ENCODE peak calls at places on chromosomes 4 and X, in four cellular contexts. P, U, T and L are unnamed samples.

GRCh38 chr4:6906046-6906445 is 3.6 kb upstream of the TBC1D14 start:
- DNase-seq in U (no peak), T (no peak), P (no peak), L (no peak)

GRCh38 chrX:15566244-15566643 is 34.5 kb downstream of the ACE2 start:
- DNase-seq in P (no peak), U (peak; percentile 14), T (no peak), L (no peak)

GRCh38 chrX:134670241-134670811 is 12.1 kb upstream of the PLAC1 start:
- DNase-seq in T (peak; percentile 84), P (peak; percentile 55), U (no peak), L (peak; percentile 24)

GRCh38 chr4:11783588-11783987 is 354.9 kb upstream of the HS3ST1 start:
- DNase-seq in P (no peak), U (no peak), T (no peak), L (no peak)

GRCh38 chrX:134173541-134174272 is 63.3 kb upstream of the CCDC160 start:
- DNase-seq in P (no peak), U (peak; percentile 48), T (no peak), L (no peak)

GRCh38 chrX:50343917-50344316 is 126.7 kb downstream of the DGKK start:
- DNase-seq in U (no peak), P (no peak), T (no peak), L (no peak)

GRCh38 chr4:145580906-145581305 is 38.3 kb upstream of the MMAA start:
- DNase-seq in U (no peak), T (peak; percentile 20), P (no peak), L (no peak)

GRCh38 chr4:1399508-1400190 is 6.6 kb downstream of the NKX1-1 start:
- DNase-seq in U (no peak), T (no peak), P (peak; percentile 30), L (no peak)

GRCh38 chr4:55435136-55435535 is 39.4 kb downstream of the TMEM165 start:
- DNase-seq in P (no peak), U (no peak), T (peak; percentile 66), L (no peak)

GRCh38 chr4:156303708-156304107 is 350.0 kb upstream of the CTSO start:
- DNase-seq in P (no peak), T (no peak), U (no peak), L (no peak)

GRCh38 chrX:67544871-67545771 is 1.3 kb downstream of the AR start:
- DNase-seq in P (peak; percentile 73), U (peak; percentile 38), T (peak; percentile 63), L (no peak)

GRCh38 chrX:132022115-132022862 is 813 bp upstream of the STK26 start:
- DNase-seq in P (peak; percentile 34), T (peak; percentile 8), U (peak; percentile 34), L (no peak)

GRCh38 chrX:153061732-153062131 is 5.5 kb downstream of the PNMA3 start:
- DNase-seq in U (no peak), P (no peak), T (peak; percentile 68), L (no peak)

GRCh38 chr4:91116861-91117260 is 989.7 kb downstream of the CCSER1 start:
- DNase-seq in U (peak; percentile 16), T (peak; percentile 3), P (no peak), L (no peak)

GRCh38 chr4:41318839-41319530 is 62.3 kb downstream of the UCHL1 start:
- DNase-seq in U (no peak), T (peak; percentile 52), P (no peak), L (no peak)

GRCh38 chrX:147183161-147183560 is 368.6 kb upstream of the CXorf51A start:
- DNase-seq in T (no peak), P (no peak), U (no peak), L (no peak)

GRCh38 chr4:125529071-125529470 is 214.3 kb downstream of the FAT4 start:
- DNase-seq in T (no peak), U (no peak), P (no peak), L (no peak)

DNA sequence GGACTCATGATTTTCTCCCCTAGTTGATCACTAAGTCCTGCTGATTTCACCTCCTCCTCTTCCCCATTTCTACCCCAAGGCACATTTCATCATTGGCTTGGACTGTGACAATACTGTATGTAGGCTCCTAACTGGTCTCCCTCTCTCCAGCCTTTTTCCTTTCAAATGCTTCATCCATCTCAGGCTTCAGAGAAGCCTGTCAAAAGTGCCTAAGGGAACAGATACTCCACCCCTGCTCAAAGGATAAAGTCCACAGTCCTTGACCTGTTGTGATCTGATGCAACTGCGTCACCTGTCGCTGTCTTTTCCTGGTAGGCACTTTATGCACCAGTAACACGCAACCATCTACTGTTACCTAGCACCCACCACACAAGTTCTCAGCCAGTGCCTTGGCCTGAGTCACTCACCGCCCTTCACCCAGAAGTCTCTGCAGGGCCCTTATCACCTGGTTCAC is 12.8 kb downstream of the SCARB2 start:
- DNase-seq in P (peak; percentile 85), T (no peak), U (no peak), L (peak; percentile 92)
- H3K4me1 ChIP-seq in P (peaks cover 94% of the 10 kb centered on the region), T (peaks cover 38% of the 10 kb centered on the region), U (peaks cover 13% of the 10 kb centered on the region), L (peaks cover 98% of the 10 kb centered on the region)

DNA sequence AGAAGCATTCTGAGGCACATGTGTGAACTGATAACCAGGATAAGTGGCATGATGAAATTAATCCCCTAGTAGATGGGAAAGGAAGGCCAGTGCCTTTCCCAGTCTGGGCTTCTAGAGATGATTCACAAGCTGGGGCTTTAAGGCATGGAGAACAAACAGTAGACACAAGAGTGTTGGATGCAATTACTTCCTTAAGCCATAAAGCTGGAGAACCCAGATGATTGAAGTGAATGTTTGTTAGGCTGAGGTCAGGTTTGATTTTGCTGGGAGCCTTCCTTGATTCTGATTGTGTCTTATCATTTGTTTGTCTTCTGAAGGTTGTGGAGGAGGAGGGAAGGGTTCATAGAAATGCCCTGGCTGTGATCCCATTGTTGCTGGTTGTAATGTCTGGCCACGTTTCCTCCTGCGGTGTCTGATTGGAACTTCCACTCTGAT is 125.2 kb downstream of the NHS start:
- DNase-seq in T (peak; percentile 68), U (no peak), P (no peak), L (no peak)
- H3K4me1 ChIP-seq in T (peaks cover 13% of the 10 kb centered on the region), U (no peaks in the 10 kb centered on the region), P (no peaks in the 10 kb centered on the region), L (no peaks in the 10 kb centered on the region)

GRCh38 chrX:39728852-39729587 is 368.7 kb downstream of the BCOR start:
- DNase-seq in T (no peak), U (no peak), P (no peak), L (no peak)

GRCh38 chrX:39729834-39730670 is 367.7 kb downstream of the BCOR start:
- DNase-seq in T (peak; percentile 27), P (no peak), U (no peak), L (no peak)

GRCh38 chrX:39726810-39727209 is 370.9 kb downstream of the BCOR start:
- DNase-seq in U (no peak), T (peak; percentile 74), P (no peak), L (peak; percentile 16)

GRCh38 chrX:39725928-39726619 is 371.7 kb downstream of the BCOR start:
- DNase-seq in U (no peak), T (peak; percentile 85), P (no peak), L (no peak)

DNA sequence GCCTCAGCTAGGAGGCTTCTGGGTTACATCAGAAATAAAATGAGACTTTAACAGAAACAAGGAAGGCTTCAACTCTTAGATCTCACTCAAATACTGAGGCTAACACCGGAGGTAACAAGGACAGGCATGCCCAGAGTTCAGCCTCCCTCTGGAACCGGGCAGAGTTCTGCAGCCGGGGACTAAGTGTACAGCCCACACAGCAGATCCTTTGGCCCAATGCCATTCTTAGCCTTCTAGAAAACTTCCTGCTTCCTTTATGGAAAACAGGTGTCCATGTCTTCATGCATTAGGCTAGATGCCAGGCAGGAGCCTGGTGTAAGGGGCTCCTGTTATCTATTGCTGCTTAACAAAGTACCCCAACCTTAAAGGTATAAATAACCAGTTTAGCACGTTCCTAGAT is 369.7 kb downstream of the BCOR start:
- DNase-seq in T (peak; percentile 32), P (no peak), U (no peak), L (no peak)
- H3K4me1 ChIP-seq in T (peaks cover 26% of the 10 kb centered on the region), P (peaks cover 7% of the 10 kb centered on the region), U (peaks cover 9% of the 10 kb centered on the region), L (no peaks in the 10 kb centered on the region)

GRCh38 chr4:128583753-128584712 is 225.5 kb upstream of the JADE1 start:
- DNase-seq in T (peak; percentile 27), P (peak; percentile 90), U (no peak), L (peak; percentile 93)

GRCh38 chr4:128590773-128591172 is 218.7 kb upstream of the JADE1 start:
- DNase-seq in U (no peak), T (no peak), P (peak; percentile 78), L (peak; percentile 61)

GRCh38 chr4:128589384-128589957 is 220.0 kb upstream of the JADE1 start:
- DNase-seq in U (no peak), P (no peak), T (no peak), L (no peak)

GRCh38 chr4:128590034-128590740 is 219.3 kb upstream of the JADE1 start:
- DNase-seq in U (no peak), P (no peak), T (no peak), L (no peak)

DNA sequence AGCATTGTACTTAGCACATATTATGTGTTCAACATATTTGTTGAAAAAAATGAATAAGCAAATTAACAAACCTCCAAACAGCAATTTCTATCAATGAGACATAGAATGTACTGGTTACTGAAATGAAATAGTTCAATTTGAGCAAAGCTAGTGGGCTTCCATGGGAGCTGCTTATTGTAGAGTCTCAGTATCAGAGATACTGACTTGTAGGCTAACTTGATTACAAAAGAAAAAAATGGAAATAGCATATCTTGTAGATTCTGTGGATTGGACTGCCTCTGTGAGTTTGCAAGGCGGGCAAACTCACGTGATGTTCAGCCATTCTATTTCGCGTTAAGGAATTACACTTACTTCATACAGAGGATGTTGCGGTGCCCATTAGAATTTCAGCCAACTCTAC is 222.1 kb upstream of the JADE1 start:
- DNase-seq in T (no peak), P (no peak), U (no peak), L (no peak)
- H3K4me1 ChIP-seq in T (peaks cover 5% of the 10 kb centered on the region), P (peaks cover 36% of the 10 kb centered on the region), U (peaks cover 7% of the 10 kb centered on the region), L (peaks cover 41% of the 10 kb centered on the region)

DNA sequence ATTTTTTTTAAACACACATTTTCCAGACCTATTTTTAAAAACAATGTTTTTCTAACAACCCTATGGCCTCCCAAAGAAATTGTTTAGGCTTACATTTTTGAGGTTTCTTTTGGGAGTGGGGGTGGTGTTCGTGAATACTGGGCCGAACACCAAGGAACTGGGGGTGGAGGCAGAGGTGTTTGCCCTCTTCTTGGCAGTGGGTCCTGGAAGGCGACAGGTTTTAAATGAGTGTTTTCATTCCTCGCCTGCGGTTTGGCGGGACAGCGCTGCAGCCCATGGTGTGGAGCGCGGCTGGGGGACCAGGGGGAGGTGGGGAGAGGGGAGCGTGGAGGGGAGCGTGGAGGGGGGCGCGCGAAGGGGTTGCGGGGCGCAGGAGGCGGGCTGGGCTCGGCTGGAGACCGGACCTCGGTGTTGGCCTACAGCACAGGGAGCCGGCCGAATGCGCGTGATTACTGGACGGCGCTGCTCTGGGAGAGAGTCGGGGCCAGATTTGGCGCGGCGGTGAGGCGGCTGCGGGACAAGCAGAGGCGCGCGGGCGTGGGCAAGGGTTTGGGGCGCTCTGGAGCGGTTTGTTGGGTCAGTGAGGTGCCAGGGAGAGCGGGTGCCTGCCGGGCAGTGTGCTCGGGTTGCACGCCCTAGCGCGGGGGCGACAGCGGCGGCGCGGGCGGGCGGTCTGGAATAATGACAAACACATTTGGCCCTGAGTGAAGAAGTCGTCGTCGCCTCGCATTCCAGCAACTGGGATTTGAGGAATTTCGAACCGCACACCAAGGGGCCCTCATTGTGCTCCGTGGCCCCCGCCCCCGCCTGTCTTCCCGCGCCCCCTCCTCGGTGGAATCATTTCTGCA is 762 bp downstream of the PDGFRA start:
- DNase-seq in P (peak; percentile 48), U (no peak), T (peak; percentile 79), L (no peak)
- H3K4me1 ChIP-seq in P (peaks cover 42% of the 10 kb centered on the region), U (peaks cover 25% of the 10 kb centered on the region), T (peaks cover 28% of the 10 kb centered on the region), L (peaks cover 23% of the 10 kb centered on the region)